ENCODE peak calls at places on chromosomes 1 and 21, in four cellular contexts. M is IMR-90, V is HepG2, X is K562. W is an unnamed sample.

GRCh38 chr1:54329337-54329954 is 76.7 kb downstream of the SSBP3 start:
- DNase-seq in M (no peak), V (no peak), X (no peak), W (no peak)

GRCh38 chr1:110538082-110538481 is 19.1 kb upstream of the KCNA10 start:
- DNase-seq in M (no peak), V (no peak), X (no peak), W (no peak)

GRCh38 chr1:1084372-1085170 is 10.5 kb upstream of the RNF223 start:
- DNase-seq in M (no peak), V (no peak), X (no peak), W (no peak)

GRCh38 chr1:25617626-25618432 is 1.2 kb downstream of the MAN1C1 start:
- DNase-seq in M (no peak), V (no peak), X (no peak), W (no peak)

GRCh38 chr1:46806196-46807020 is 7.6 kb downstream of the CYP4B1 start:
- DNase-seq in M (no peak), V (no peak), X (no peak), W (no peak)

GRCh38 chr1:36669297-36669696 is 186.6 kb upstream of the CSF3R start:
- DNase-seq in M (no peak), V (no peak), X (no peak), W (no peak)

GRCh38 chr1:193677874-193678273 is 491.5 kb upstream of the B3GALT2 start:
- DNase-seq in M (no peak), V (no peak), X (no peak), W (no peak)

GRCh38 chr1:59007820-59008598 is 224.2 kb upstream of the JUN start:
- DNase-seq in M (peak; percentile 28), V (no peak), X (no peak), W (no peak)

GRCh38 chr1:20701446-20701845 is 16.4 kb downstream of the KIF17 start:
- DNase-seq in M (no peak), V (no peak), X (no peak), W (no peak)

GRCh38 chr1:208235983-208236761 is 8.0 kb downstream of the PLXNA2 start:
- DNase-seq in M (peak; percentile 71), V (peak; percentile 85), X (peak; percentile 82), W (no peak)

GRCh38 chr1:232508161-232508661 is 121.7 kb downstream of the SIPA1L2 start:
- DNase-seq in M (no peak), V (no peak), X (no peak), W (no peak)

GRCh38 chr1:22217811-22218460 is 75.0 kb upstream of the WNT4 start:
- DNase-seq in M (no peak), V (no peak), X (no peak), W (no peak)

GRCh38 chr1:172383541-172383940 is 36.9 kb upstream of the C1orf105 start:
- DNase-seq in M (peak; percentile 77), V (no peak), X (no peak), W (no peak)

GRCh38 chr1:116352349-116352813 is 20.7 kb upstream of the ATP1A1 start:
- DNase-seq in M (no peak), V (no peak), X (no peak), W (no peak)

GRCh38 chr1:58695206-58695605 is 4.7 kb downstream of the MYSM1 start:
- DNase-seq in M (no peak), V (no peak), X (no peak), W (no peak)

GRCh38 chr21:32977216-32977615 is 48.5 kb upstream of the OLIG2 start:
- DNase-seq in M (no peak), V (no peak), X (no peak), W (no peak)

GRCh38 chr1:192974701-192975100 is 84.5 kb downstream of the UCHL5 start:
- DNase-seq in M (peak; percentile 21), V (no peak), X (no peak), W (no peak)

GRCh38 chr1:78676347-78676982 is 26.8 kb downstream of the IFI44 start:
- DNase-seq in M (peak; percentile 78), V (peak; percentile 39), X (peak; percentile 49), W (peak; percentile 12)

GRCh38 chr1:64112281-64112680 is 91.1 kb upstream of the UBE2U start:
- DNase-seq in M (peak; percentile 84), V (no peak), X (no peak), W (peak; percentile 4)

GRCh38 chr1:228978486-228979324 is 243.4 kb downstream of the RHOU start:
- DNase-seq in M (no peak), V (no peak), X (no peak), W (no peak)

GRCh38 chr1:17045140-17045539 is 8.7 kb downstream of the SDHB start:
- DNase-seq in M (no peak), V (no peak), X (no peak), W (no peak)

GRCh38 chr1:212749924-212750535 is 41.5 kb downstream of the NSL1 start:
- DNase-seq in M (peak; percentile 79), V (peak; percentile 55), X (peak; percentile 68), W (peak; percentile 64)

GRCh38 chr1:89125571-89126233 is at the start of gene GBP2:
- DNase-seq in M (peak; percentile 85), V (peak; percentile 66), X (no peak), W (peak; percentile 10)
- TF ChIP-seq MAZ in M (no peak), V (no peak), X (no peak), W (no peak)

GRCh38 chr1:93844262-93845045 is 34.6 kb downstream of the DNTTIP2 start:
- DNase-seq in M (peak; percentile 86), V (peak; percentile 77), X (peak; percentile 65), W (peak; percentile 76)
- TF ChIP-seq MAZ in M (no peak), V (no peak), X (no peak), W (no peak)

DNA sequence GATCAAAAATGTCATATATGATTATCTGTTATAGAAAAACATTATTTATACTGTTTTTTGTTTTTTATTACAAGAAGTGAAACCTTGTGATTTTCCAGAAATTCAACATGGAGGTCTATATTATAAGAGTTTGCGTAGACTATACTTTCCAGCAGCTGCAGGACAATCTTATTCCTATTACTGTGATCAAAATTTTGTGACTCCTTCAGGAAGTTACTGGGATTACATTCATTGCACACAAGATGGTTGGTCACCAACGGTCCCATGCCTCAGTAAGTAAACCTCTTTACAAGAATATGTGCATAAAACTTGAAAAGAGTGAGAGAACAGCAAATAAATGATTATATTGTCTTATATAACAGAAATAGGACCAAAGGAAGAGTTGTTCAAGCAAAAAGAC is 14.5 kb downstream of the CFHR4 start:
- DNase-seq in M (no peak), V (no peak), X (no peak), W (peak; percentile 10)
- TF ChIP-seq MAZ in M (no peak), V (no peak), X (no peak), W (no peak)

DNA sequence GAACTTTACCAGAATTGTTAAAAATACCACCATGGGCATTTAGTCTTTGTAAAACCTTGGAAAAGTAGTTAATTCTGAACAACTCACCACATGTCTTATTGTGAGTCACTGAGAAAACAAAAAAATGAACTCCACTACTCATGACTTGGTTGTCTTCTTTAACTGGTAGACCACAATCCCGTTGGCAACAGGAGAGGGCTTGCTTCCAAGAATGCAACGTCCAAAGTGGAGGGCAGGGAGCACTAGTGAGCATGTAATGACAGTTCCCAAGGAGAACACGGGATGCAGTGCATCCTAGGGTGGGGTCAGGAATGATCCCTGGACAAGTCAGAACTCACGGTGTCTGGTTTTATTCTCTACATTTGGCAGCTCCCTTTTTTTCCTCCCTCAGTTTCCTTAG is 15.2 kb upstream of the HMCN1 start:
- DNase-seq in M (peak; percentile 92), V (no peak), X (no peak), W (peak; percentile 62)
- TF ChIP-seq MAZ in M (no peak), V (no peak), X (no peak), W (no peak)

GRCh38 chr1:9069324-9070100 is at the start of gene SLC2A5:
- DNase-seq in M (no peak), V (no peak), X (no peak), W (no peak)
- TF ChIP-seq MAZ in M (no peak), V (no peak), X (no peak), W (no peak)

W was measured in A549.